ENCODE peak calls at places on chromosomes 11 and 22, in four cellular contexts. H is Daoy, P is GM04504, C is HFFc6. Z is an unnamed sample.

GRCh38 chr11:6297831-6298230 is 22.5 kb downstream of the CAVIN3 start:
- DNase-seq in P (no peak), H (no peak), C (no peak), Z (no peak)

GRCh38 chr11:36452987-36453386 is 57.1 kb downstream of the TRAF6 start:
- DNase-seq in C (no peak), H (peak; percentile 44), P (no peak), Z (peak; percentile 61)

GRCh38 chr22:40509401-40510134 is 127.0 kb downstream of the MRTFA start:
- DNase-seq in C (peak; percentile 57), H (peak; percentile 76), P (peak; percentile 85), Z (peak; percentile 46)

GRCh38 chr11:18737642-18738041 is 11.7 kb upstream of the IGSF22 start:
- DNase-seq in P (no peak), H (no peak), C (no peak), Z (no peak)

GRCh38 chr22:39183991-39184585 is 31.6 kb upstream of the CBX7 start:
- DNase-seq in H (no peak), C (no peak), P (no peak), Z (peak; percentile 86)

GRCh38 chr11:14093065-14093464 is 130.5 kb downstream of the SPON1 start:
- DNase-seq in H (no peak), P (no peak), C (no peak), Z (no peak)

GRCh38 chr11:45285931-45286632 is at the start of gene SYT13:
- DNase-seq in H (peak; percentile 51), P (no peak), C (no peak), Z (no peak)

GRCh38 chr11:115530752-115531151 is 26.5 kb upstream of the CADM1 start:
- DNase-seq in H (peak; percentile 13), C (no peak), P (no peak), Z (no peak)

GRCh38 chr11:17822021-17822781 is 87.6 kb downstream of the KCNC1 start:
- DNase-seq in P (peak; percentile 49), C (peak; percentile 53), H (no peak), Z (no peak)

GRCh38 chr11:119729581-119730346 is 764 bp upstream of the NECTIN1 start:
- DNase-seq in P (no peak), C (peak; percentile 34), H (peak; percentile 67), Z (no peak)

GRCh38 chr11:43919852-43920597 is 22.4 kb upstream of the C11orf96 start:
- DNase-seq in C (no peak), P (no peak), H (no peak), Z (no peak)

GRCh38 chr11:88604255-88604654 is 266.7 kb upstream of the CTSC start:
- DNase-seq in P (no peak), C (no peak), H (peak; percentile 8), Z (no peak)

GRCh38 chr11:65489706-65490310 is 9.0 kb upstream of the MALAT1 start:
- DNase-seq in P (no peak), C (peak; percentile 39), H (no peak), Z (no peak)

GRCh38 chr22:24156915-24157782 is 24.1 kb upstream of the SUSD2 start:
- DNase-seq in P (no peak), C (peak; percentile 69), H (peak; percentile 87), Z (peak; percentile 13)

GRCh38 chr11:6541356-6541755 is 44.3 kb downstream of the DNHD1 start:
- DNase-seq in C (no peak), H (no peak), P (no peak), Z (no peak)

GRCh38 chr22:37686002-37686982 is at the start of gene NOL12:
- DNase-seq in P (peak; percentile 71), H (peak; percentile 89), C (peak; percentile 73), Z (peak; percentile 68)

GRCh38 chr11:211741-212140 is 4.2 kb downstream of the RIC8A start:
- DNase-seq in H (no peak), C (no peak), P (no peak), Z (no peak)

Z was measured in RCC 7860.